ENCODE peak calls at places on chromosomes 7 and 10, in nine cellular contexts. C is non-pigmented ciliary epithelial cell; V is activated CD8-positive, alpha-beta memory T cell treated with anti-CD3 and anti-CD28 coated beads for 24 hours; W is GM23248; L is GM20000; Z is transverse colon; U is stimulated activated CD8-positive, alpha-beta memory T cell treated with anti-CD3 and anti-CD28 coated beads, Interleukin-15, amount 100 ng/mL, for 24 hours; X is NCI-H345; B is epithelial cell of esophagus. E is an unnamed sample.

GRCh38 chr7:142024547-142024946 is 28.9 kb downstream of the MGAM start:
- DNase-seq in C (no peak), V (no peak), W (peak), L (no peak), Z (no peak), U (no peak), X (no peak), B (peak), E (no peak)

GRCh38 chr7:105759670-105760548 is 116.5 kb downstream of the ATXN7L1 start:
- DNase-seq in C (peak), V (no peak), W (peak), L (no peak), Z (peak), U (no peak), X (peak), B (peak), E (no peak)

GRCh38 chr10:127888526-127889312 is 4.0 kb downstream of the CLRN3 start:
- DNase-seq in C (no peak), V (no peak), W (no peak), L (no peak), Z (peak), U (no peak), X (no peak), B (no peak), E (no peak)

GRCh38 chr10:4837551-4837950 is 11.5 kb downstream of the AKR1E2 start:
- DNase-seq in C (no peak), V (no peak), W (no peak), L (no peak), Z (no peak), U (no peak), X (no peak), B (no peak), E (no peak)

GRCh38 chr7:48285365-48285764 is 114.1 kb downstream of the ABCA13 start:
- DNase-seq in C (peak), V (no peak), W (peak), L (no peak), Z (no peak), U (no peak), X (no peak), B (peak), E (no peak)

GRCh38 chr10:86711237-86711956 is 43.1 kb downstream of the LDB3 start:
- DNase-seq in C (no peak), V (peak), W (peak), L (peak), Z (peak), U (peak), X (peak), B (peak), E (peak)

GRCh38 chr7:123494193-123494796 is 40.1 kb downstream of the IQUB start:
- DNase-seq in C (peak), V (no peak), W (peak), L (peak), Z (peak), U (no peak), X (peak), B (peak), E (no peak)

GRCh38 chr7:51023547-51023946 is 240.9 kb upstream of the GRB10 start:
- DNase-seq in C (no peak), V (peak), W (no peak), L (no peak), Z (no peak), U (no peak), X (no peak), B (no peak), E (no peak)

GRCh38 chr10:130062201-130062600 is 48.4 kb downstream of the C10orf143 start:
- DNase-seq in C (no peak), V (no peak), W (no peak), L (no peak), Z (no peak), U (no peak), X (no peak), B (peak), E (no peak)

GRCh38 chr10:3873728-3874461 is 88.9 kb upstream of the KLF6 start:
- DNase-seq in C (no peak), V (no peak), W (peak), L (peak), Z (no peak), U (no peak), X (peak), B (no peak), E (no peak)

GRCh38 chr10:113524539-113525490 is 28.0 kb upstream of the HABP2 start:
- DNase-seq in C (no peak), V (no peak), W (peak), L (no peak), Z (no peak), U (no peak), X (no peak), B (peak), E (no peak)

GRCh38 chr10:99276848-99277486 is 41.3 kb upstream of the HPSE2 start:
- DNase-seq in C (no peak), V (no peak), W (peak), L (no peak), Z (no peak), U (no peak), X (peak), B (peak), E (no peak)

GRCh38 chr10:114821915-114822770 is 563 bp downstream of the FHIP2A start:
- DNase-seq in C (no peak), V (no peak), W (peak), L (peak), Z (peak), U (peak), X (peak), B (peak), E (peak)

GRCh38 chr10:71582019-71582418 is 137.6 kb downstream of the C10orf105 start:
- DNase-seq in C (no peak), V (no peak), W (peak), L (no peak), Z (no peak), U (no peak), X (no peak), B (peak), E (no peak)

GRCh38 chr10:62250594-62251198 is 17.9 kb downstream of the RTKN2 start:
- DNase-seq in C (peak), V (no peak), W (peak), L (no peak), Z (no peak), U (no peak), X (no peak), B (peak), E (no peak)

GRCh38 chr7:54860003-54860775 is 101.2 kb upstream of the SEC61G start:
- DNase-seq in C (no peak), V (no peak), W (peak), L (no peak), Z (no peak), U (no peak), X (no peak), B (peak), E (no peak)

GRCh38 chr10:131899695-131900349 is 986 bp upstream of the PPP2R2D start:
- DNase-seq in C (no peak), V (no peak), W (no peak), L (no peak), Z (no peak), U (no peak), X (no peak), B (no peak), E (no peak)

GRCh38 chr10:69316313-69317059 is 38.2 kb downstream of the HK1 start:
- DNase-seq in C (no peak), V (no peak), W (peak), L (no peak), Z (no peak), U (no peak), X (no peak), B (peak), E (no peak)

GRCh38 chr7:37368540-37368939 is 80.1 kb downstream of the ELMO1 start:
- DNase-seq in C (no peak), V (no peak), W (no peak), L (no peak), Z (no peak), U (no peak), X (no peak), B (no peak), E (no peak)

GRCh38 chr7:16753932-16754571 is 497 bp downstream of the TSPAN13 start:
- DNase-seq in C (no peak), V (peak), W (peak), L (peak), Z (peak), U (no peak), X (peak), B (peak), E (no peak)

GRCh38 chr7:17134786-17135185 is 163.7 kb upstream of the AHR start:
- DNase-seq in C (no peak), V (no peak), W (no peak), L (peak), Z (no peak), U (no peak), X (no peak), B (no peak), E (no peak)

GRCh38 chr7:13181221-13181620 is 493.8 kb downstream of the ARL4A start:
- DNase-seq in C (no peak), V (no peak), W (no peak), L (no peak), Z (no peak), U (no peak), X (peak), B (no peak), E (no peak)

GRCh38 chr10:66844176-66844947 is 81.5 kb upstream of the LRRTM3 start:
- DNase-seq in C (no peak), V (no peak), W (no peak), L (no peak), Z (no peak), U (no peak), X (no peak), B (no peak), E (no peak)

GRCh38 chr10:88493676-88494483 is 89.2 kb downstream of the RNLS start:
- DNase-seq in C (peak), V (no peak), W (peak), L (peak), Z (no peak), U (no peak), X (no peak), B (no peak), E (no peak)

GRCh38 chr7:95596183-95597135 is at the start of gene PDK4:
- DNase-seq in C (peak), V (no peak), W (peak), L (no peak), Z (peak), U (no peak), X (no peak), B (peak), E (no peak)

GRCh38 chr10:128632694-128633093 is 506.5 kb upstream of the MKI67 start:
- DNase-seq in C (no peak), V (no peak), W (no peak), L (no peak), Z (no peak), U (no peak), X (no peak), B (no peak), E (no peak)

GRCh38 chr7:103809229-103809994 is 180.0 kb downstream of the RELN start:
- DNase-seq in C (no peak), V (no peak), W (no peak), L (no peak), Z (no peak), U (no peak), X (no peak), B (no peak), E (no peak)

GRCh38 chr7:69067397-69067796 is 530.9 kb upstream of the AUTS2 start:
- DNase-seq in C (no peak), V (no peak), W (peak), L (no peak), Z (no peak), U (no peak), X (no peak), B (peak), E (no peak)

GRCh38 chr10:103104721-103105120 is 88.4 kb downstream of the NT5C2 start:
- DNase-seq in C (no peak), V (no peak), W (no peak), L (no peak), Z (no peak), U (no peak), X (no peak), B (no peak), E (no peak)

GRCh38 chr7:33792547-33793105 is 112.7 kb upstream of the BMPER start:
- DNase-seq in C (no peak), V (no peak), W (no peak), L (no peak), Z (no peak), U (no peak), X (no peak), B (no peak), E (no peak)

GRCh38 chr7:151552352-151553028 is 32.8 kb upstream of the RHEB start:
- DNase-seq in C (no peak), V (peak), W (no peak), L (no peak), Z (peak), U (no peak), X (peak), B (peak), E (no peak)

GRCh38 chr10:49225218-49225876 is 37.2 kb upstream of the TMEM273 start:
- DNase-seq in C (no peak), V (no peak), W (no peak), L (no peak), Z (no peak), U (no peak), X (no peak), B (no peak), E (no peak)

GRCh38 chr7:96236198-96237039 is 85.5 kb downstream of the SLC25A13 start:
- DNase-seq in C (peak), V (no peak), W (peak), L (no peak), Z (no peak), U (no peak), X (no peak), B (peak), E (no peak)

E was measured in GM12892.